ENCODE peak calls at places on chromosome 6, in four cellular contexts. S is LoVo, I is globus pallidus, J is cardiac fibroblast. Z is an unnamed sample.

GRCh38 chr6:161242779-161243693 is 30.8 kb downstream of the AGPAT4 start:
- DNase-seq in S (no peak), I (no peak), J (no peak), Z (no peak)

GRCh38 chr6:158220786-158221442 is 52.8 kb downstream of the GTF2H5 start:
- DNase-seq in S (peak; percentile 85), I (peak; percentile 71), J (peak; percentile 84), Z (peak; percentile 71)

GRCh38 chr6:16759181-16759645 is 2.0 kb downstream of the ATXN1 start:
- DNase-seq in S (no peak), I (peak; percentile 62), J (no peak), Z (peak; percentile 74)

GRCh38 chr6:149887343-149887742 is 10.6 kb downstream of the RAET1E start:
- DNase-seq in S (peak; percentile 24), I (no peak), J (peak; percentile 54), Z (no peak)

GRCh38 chr6:52390361-52390727 is 28.4 kb downstream of the PAQR8 start:
- DNase-seq in S (peak; percentile 75), I (no peak), J (peak; percentile 38), Z (no peak)

GRCh38 chr6:168050861-168051586 is 28.0 kb downstream of the FRMD1 start:
- DNase-seq in S (no peak), I (no peak), J (peak; percentile 34), Z (peak; percentile 27)

GRCh38 chr6:33207569-33208088 is 671 bp upstream of the RING1 start:
- DNase-seq in S (peak; percentile 19), I (no peak), J (peak; percentile 61), Z (no peak)

GRCh38 chr6:62891065-62891647 is 320.1 kb upstream of the FKBP1C start:
- DNase-seq in S (peak; percentile 19), I (peak; percentile 19), J (peak; percentile 2), Z (peak; percentile 49)

GRCh38 chr6:104908031-104908430 is 48.3 kb upstream of the HACE1 start:
- DNase-seq in S (no peak), I (no peak), J (no peak), Z (no peak)

GRCh38 chr6:104896914-104897313 is 37.2 kb upstream of the HACE1 start:
- DNase-seq in S (no peak), I (no peak), J (no peak), Z (no peak)

GRCh38 chr6:144186817-144187625 is 36.7 kb downstream of the STX11 start:
- DNase-seq in S (no peak), I (no peak), J (no peak), Z (no peak)

GRCh38 chr6:34004706-34005105 is 141.2 kb downstream of the GRM4 start:
- DNase-seq in S (no peak), I (no peak), J (no peak), Z (no peak)

GRCh38 chr6:45830441-45831139 is 185.1 kb downstream of the CLIC5 start:
- DNase-seq in S (no peak), I (no peak), J (peak; percentile 44), Z (peak; percentile 19)

GRCh38 chr6:106745824-106746610 is 116.6 kb downstream of the QRSL1 start:
- DNase-seq in S (no peak), I (no peak), J (no peak), Z (no peak)

GRCh38 chr6:105616521-105616920 is 213.6 kb upstream of the PREP start:
- DNase-seq in S (no peak), I (no peak), J (no peak), Z (no peak)

GRCh38 chr6:152463183-152463582 is 174.0 kb downstream of the SYNE1 start:
- DNase-seq in S (no peak), I (no peak), J (no peak), Z (no peak)

GRCh38 chr6:34487536-34487935 is 21.7 kb downstream of the PACSIN1 start:
- DNase-seq in S (no peak), I (no peak), J (no peak), Z (no peak)

GRCh38 chr6:144036064-144036873 is 28.2 kb upstream of the PLAGL1 start:
- DNase-seq in S (no peak), I (peak; percentile 29), J (peak; percentile 52), Z (peak; percentile 72)

GRCh38 chr6:10695086-10695657 is 400 bp downstream of the PAK1IP1 start:
- DNase-seq in S (peak; percentile 9), I (no peak), J (no peak), Z (no peak)

GRCh38 chr6:13412639-13413465 is 74.5 kb downstream of the GFOD1 start:
- DNase-seq in S (no peak), I (no peak), J (no peak), Z (no peak)

GRCh38 chr6:159943101-159943632 is 25.7 kb upstream of the IGF2R start:
- DNase-seq in S (no peak), I (no peak), J (peak; percentile 84), Z (no peak)

GRCh38 chr6:48835421-48835958 is 627.6 kb downstream of the MMUT start:
- DNase-seq in S (peak; percentile 24), I (no peak), J (peak; percentile 61), Z (no peak)

GRCh38 chr6:52994031-52994788 is 874 bp downstream of the GSTA4 start:
- DNase-seq in S (no peak), I (peak; percentile 76), J (peak; percentile 48), Z (peak; percentile 72)

GRCh38 chr6:28474441-28475219 is 31.3 kb upstream of the ZSCAN23 start:
- DNase-seq in S (peak; percentile 57), I (peak; percentile 11), J (peak; percentile 86), Z (peak; percentile 51)

GRCh38 chr6:80425089-80425823 is 318.8 kb downstream of the BCKDHB start:
- DNase-seq in S (no peak), I (no peak), J (peak; percentile 91), Z (no peak)

GRCh38 chr6:109713097-109713496 is 22.0 kb downstream of the FIG4 start:
- DNase-seq in S (no peak), I (no peak), J (no peak), Z (no peak)

GRCh38 chr6:168916576-168917207 is 337.0 kb downstream of the THBS2 start:
- DNase-seq in S (no peak), I (no peak), J (peak; percentile 59), Z (no peak)

GRCh38 chr6:2959909-2960719 is 11.3 kb downstream of the SERPINB6 start:
- DNase-seq in S (peak; percentile 15), I (no peak), J (peak; percentile 67), Z (no peak)